ENCODE peak calls at places on chromosomes 11 and 22, in nine cellular contexts. One of them, this sample, is unnamed.

GRCh38 chr11:92791886-92792285 is 177.6 kb upstream of the MTNR1B start:
- DNase-seq in esophagus muscularis mucosa: no peak
- DNase-seq in stomach: no peak
- DNase-seq in sigmoid colon: no peak
- DNase-seq in tibial nerve: no peak
- DNase-seq in suprapubic skin: no peak
- DNase-seq in A549: no peak
- DNase-seq in ovary: no peak
- DNase-seq in K562: no peak
- DNase-seq in this sample: no peak

GRCh38 chr11:66225054-66225453 is 43.4 kb upstream of the RAB1B start:
- DNase-seq in A549: no peak
- DNase-seq in suprapubic skin: no peak
- DNase-seq in sigmoid colon: no peak
- DNase-seq in ovary: no peak
- DNase-seq in esophagus muscularis mucosa: no peak
- DNase-seq in stomach: no peak
- DNase-seq in K562: no peak
- DNase-seq in tibial nerve: no peak
- DNase-seq in this sample: no peak

GRCh38 chr11:110762596-110762995 is 50.4 kb upstream of the ARHGAP20 start:
- DNase-seq in A549: no peak
- DNase-seq in sigmoid colon: no peak
- DNase-seq in stomach: no peak
- DNase-seq in ovary: no peak
- DNase-seq in esophagus muscularis mucosa: no peak
- DNase-seq in K562: no peak
- DNase-seq in tibial nerve: no peak
- DNase-seq in suprapubic skin: no peak
- DNase-seq in this sample: no peak

GRCh38 chr11:76630600-76630999 is 39.9 kb downstream of the LRRC32 start:
- DNase-seq in suprapubic skin: no peak
- DNase-seq in K562: no peak
- DNase-seq in esophagus muscularis mucosa: no peak
- DNase-seq in ovary: no peak
- DNase-seq in tibial nerve: no peak
- DNase-seq in stomach: no peak
- DNase-seq in sigmoid colon: no peak
- DNase-seq in A549: no peak
- DNase-seq in this sample: no peak

GRCh38 chr11:1748467-1749019 is 1.9 kb downstream of the IFITM10 start:
- DNase-seq in sigmoid colon: no peak
- DNase-seq in suprapubic skin: no peak
- DNase-seq in stomach: no peak
- DNase-seq in K562: no peak
- DNase-seq in ovary: no peak
- DNase-seq in esophagus muscularis mucosa: no peak
- DNase-seq in tibial nerve: no peak
- DNase-seq in A549: no peak
- DNase-seq in this sample: peak; percentile 88

GRCh38 chr22:43850529-43850928 is 11.8 kb downstream of the SULT4A1 start:
- DNase-seq in stomach: peak; percentile 3
- DNase-seq in tibial nerve: no peak
- DNase-seq in A549: no peak
- DNase-seq in esophagus muscularis mucosa: no peak
- DNase-seq in sigmoid colon: peak; percentile 36
- DNase-seq in ovary: no peak
- DNase-seq in K562: no peak
- DNase-seq in suprapubic skin: no peak
- DNase-seq in this sample: no peak

GRCh38 chr11:94649925-94650623 is 82.9 kb downstream of the PIWIL4 start:
- DNase-seq in sigmoid colon: no peak
- DNase-seq in suprapubic skin: no peak
- DNase-seq in tibial nerve: no peak
- DNase-seq in stomach: no peak
- DNase-seq in K562: no peak
- DNase-seq in ovary: no peak
- DNase-seq in esophagus muscularis mucosa: peak; percentile 3
- DNase-seq in A549: no peak
- DNase-seq in this sample: no peak

GRCh38 chr22:46549971-46550641 is 12.7 kb upstream of the CELSR1 start:
- DNase-seq in sigmoid colon: no peak
- DNase-seq in tibial nerve: no peak
- DNase-seq in esophagus muscularis mucosa: no peak
- DNase-seq in A549: no peak
- DNase-seq in K562: no peak
- DNase-seq in stomach: no peak
- DNase-seq in ovary: no peak
- DNase-seq in suprapubic skin: peak; percentile 61
- DNase-seq in this sample: no peak

GRCh38 chr11:1823376-1824220 is 11.2 kb upstream of the SYT8 start:
- DNase-seq in tibial nerve: no peak
- DNase-seq in esophagus muscularis mucosa: no peak
- DNase-seq in stomach: peak; percentile 55
- DNase-seq in K562: no peak
- DNase-seq in A549: no peak
- DNase-seq in suprapubic skin: no peak
- DNase-seq in sigmoid colon: no peak
- DNase-seq in ovary: no peak
- DNase-seq in this sample: no peak

GRCh38 chr22:24302591-24302990 is 32.0 kb downstream of the SPECC1L start:
- DNase-seq in A549: no peak
- DNase-seq in ovary: no peak
- DNase-seq in K562: no peak
- DNase-seq in stomach: no peak
- DNase-seq in tibial nerve: no peak
- DNase-seq in esophagus muscularis mucosa: no peak
- DNase-seq in suprapubic skin: no peak
- DNase-seq in sigmoid colon: no peak
- DNase-seq in this sample: no peak

GRCh38 chr22:41563051-41563711 is 2.4 kb downstream of the CSDC2 start:
- DNase-seq in ovary: peak; percentile 77
- DNase-seq in A549: peak; percentile 53
- DNase-seq in sigmoid colon: no peak
- DNase-seq in stomach: no peak
- DNase-seq in K562: peak; percentile 57
- DNase-seq in tibial nerve: no peak
- DNase-seq in suprapubic skin: no peak
- DNase-seq in esophagus muscularis mucosa: no peak
- DNase-seq in this sample: no peak

GRCh38 chr11:105046898-105047579 is 1.9 kb upstream of the CARD16 start:
- DNase-seq in esophagus muscularis mucosa: no peak
- DNase-seq in tibial nerve: no peak
- DNase-seq in A549: peak; percentile 90
- DNase-seq in K562: no peak
- DNase-seq in stomach: no peak
- DNase-seq in suprapubic skin: peak; percentile 63
- DNase-seq in sigmoid colon: peak; percentile 74
- DNase-seq in ovary: peak; percentile 24
- DNase-seq in this sample: peak; percentile 35

GRCh38 chr11:70065318-70066135 is 12.6 kb upstream of the ANO1 start:
- DNase-seq in A549: no peak
- DNase-seq in tibial nerve: no peak
- DNase-seq in esophagus muscularis mucosa: peak; percentile 87
- DNase-seq in K562: no peak
- DNase-seq in stomach: no peak
- DNase-seq in ovary: no peak
- DNase-seq in sigmoid colon: peak; percentile 48
- DNase-seq in suprapubic skin: no peak
- DNase-seq in this sample: peak; percentile 33

GRCh38 chr22:35986085-35986484 is 42.5 kb downstream of the RBFOX2 start:
- DNase-seq in suprapubic skin: no peak
- DNase-seq in sigmoid colon: no peak
- DNase-seq in A549: no peak
- DNase-seq in ovary: no peak
- DNase-seq in K562: no peak
- DNase-seq in tibial nerve: no peak
- DNase-seq in esophagus muscularis mucosa: no peak
- DNase-seq in stomach: no peak
- DNase-seq in this sample: no peak

GRCh38 chr11:116115801-116116200 is 611.6 kb upstream of the CADM1 start:
- DNase-seq in K562: no peak
- DNase-seq in esophagus muscularis mucosa: no peak
- DNase-seq in sigmoid colon: no peak
- DNase-seq in A549: no peak
- DNase-seq in ovary: no peak
- DNase-seq in tibial nerve: no peak
- DNase-seq in suprapubic skin: no peak
- DNase-seq in stomach: no peak
- DNase-seq in this sample: no peak

GRCh38 chr11:31872074-31872440 is 60.9 kb upstream of the PAX6 start:
- DNase-seq in suprapubic skin: no peak
- DNase-seq in tibial nerve: no peak
- DNase-seq in K562: no peak
- DNase-seq in ovary: no peak
- DNase-seq in stomach: no peak
- DNase-seq in esophagus muscularis mucosa: no peak
- DNase-seq in sigmoid colon: no peak
- DNase-seq in A549: no peak
- DNase-seq in this sample: no peak

GRCh38 chr22:37639070-37639760 is at the start of gene SH3BP1:
- DNase-seq in K562: peak; percentile 82
- DNase-seq in tibial nerve: no peak
- DNase-seq in A549: no peak
- DNase-seq in esophagus muscularis mucosa: no peak
- DNase-seq in suprapubic skin: no peak
- DNase-seq in sigmoid colon: no peak
- DNase-seq in stomach: peak; percentile 59
- DNase-seq in ovary: no peak
- DNase-seq in this sample: peak; percentile 92

GRCh38 chr11:87892291-87892690 is 283.0 kb downstream of the RAB38 start:
- DNase-seq in suprapubic skin: no peak
- DNase-seq in ovary: no peak
- DNase-seq in esophagus muscularis mucosa: no peak
- DNase-seq in A549: no peak
- DNase-seq in stomach: no peak
- DNase-seq in tibial nerve: no peak
- DNase-seq in K562: no peak
- DNase-seq in sigmoid colon: no peak
- DNase-seq in this sample: no peak

GRCh38 chr11:24754406-24754805 is 257.6 kb downstream of the LUZP2 start:
- DNase-seq in suprapubic skin: no peak
- DNase-seq in tibial nerve: no peak
- DNase-seq in esophagus muscularis mucosa: no peak
- DNase-seq in ovary: no peak
- DNase-seq in sigmoid colon: no peak
- DNase-seq in A549: no peak
- DNase-seq in K562: no peak
- DNase-seq in stomach: no peak
- DNase-seq in this sample: no peak

GRCh38 chr22:24153353-24153752 is 27.9 kb upstream of the SUSD2 start:
- DNase-seq in ovary: no peak
- DNase-seq in tibial nerve: no peak
- DNase-seq in esophagus muscularis mucosa: no peak
- DNase-seq in A549: no peak
- DNase-seq in stomach: no peak
- DNase-seq in K562: no peak
- DNase-seq in suprapubic skin: no peak
- DNase-seq in sigmoid colon: no peak
- DNase-seq in this sample: peak; percentile 55

GRCh38 chr11:65041206-65042035 is at the start of gene SAC3D1:
- DNase-seq in tibial nerve: no peak
- DNase-seq in ovary: no peak
- DNase-seq in suprapubic skin: no peak
- DNase-seq in stomach: peak; percentile 67
- DNase-seq in sigmoid colon: no peak
- DNase-seq in esophagus muscularis mucosa: no peak
- DNase-seq in K562: peak; percentile 81
- DNase-seq in A549: no peak
- DNase-seq in this sample: peak; percentile 95
- TF ChIP-seq EP300 in tibial nerve: no peak
- TF ChIP-seq EP300 in ovary: no peak
- TF ChIP-seq EP300 in suprapubic skin: no peak
- TF ChIP-seq EP300 in stomach: no peak
- TF ChIP-seq EP300 in sigmoid colon: no peak
- TF ChIP-seq EP300 in esophagus muscularis mucosa: no peak
- TF ChIP-seq EP300 in K562: no peak
- TF ChIP-seq EP300 in A549: no peak
- TF ChIP-seq EP300 in this sample: no peak

DNA sequence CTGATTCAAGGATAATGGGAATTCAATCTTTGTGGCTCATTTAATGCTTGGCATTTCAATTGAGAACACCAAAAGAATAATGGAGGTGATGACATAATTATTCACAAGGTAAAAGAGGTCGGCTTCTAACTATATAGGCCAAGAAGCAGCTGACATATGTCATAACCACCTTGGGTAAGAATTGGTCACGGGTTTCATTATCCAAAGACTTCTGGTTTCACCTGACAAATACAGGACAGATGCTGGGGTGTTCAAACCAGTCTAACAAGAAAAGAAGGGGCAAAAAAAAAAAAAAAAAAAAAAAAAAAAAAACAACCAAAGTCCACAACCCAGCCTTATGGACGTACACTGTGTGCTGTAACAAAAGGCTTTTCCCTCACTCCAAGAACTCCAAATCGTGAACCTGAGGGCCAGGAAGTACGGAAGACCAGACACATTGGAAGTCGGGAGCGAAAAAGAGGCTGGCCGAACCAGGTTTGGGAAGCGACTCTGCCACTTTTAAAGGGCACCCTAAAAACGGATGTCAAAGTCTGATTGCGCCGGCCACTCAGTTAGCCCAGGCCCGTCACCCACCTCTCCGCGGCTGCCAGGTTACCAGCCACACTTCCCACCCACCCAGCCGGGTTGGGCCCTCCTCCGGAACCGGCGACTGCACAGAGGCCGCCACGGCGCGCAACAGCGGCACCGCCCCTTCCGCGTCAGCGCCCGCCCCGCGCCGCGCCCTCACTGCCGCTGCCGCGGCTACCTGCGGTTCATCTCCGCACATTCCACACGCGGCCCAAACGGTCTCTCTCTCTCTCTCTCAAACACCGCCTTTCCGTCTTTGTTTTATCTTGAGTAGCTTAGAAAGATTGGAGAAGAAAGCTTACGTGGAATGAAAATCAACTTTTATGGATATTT is at the start of gene HARBI1:
- DNase-seq in suprapubic skin: peak; percentile 94
- DNase-seq in ovary: peak; percentile 83
- DNase-seq in A549: peak; percentile 92
- DNase-seq in stomach: peak; percentile 93
- DNase-seq in esophagus muscularis mucosa: peak; percentile 95
- DNase-seq in tibial nerve: peak; percentile 69
- DNase-seq in sigmoid colon: peak; percentile 91
- DNase-seq in K562: peak; percentile 89
- DNase-seq in this sample: peak; percentile 93
- TF ChIP-seq POLR2A in suprapubic skin: peak; percentile 38
- TF ChIP-seq POLR2A in ovary: peak; percentile 35
- TF ChIP-seq POLR2A in A549: peak; percentile 85
- TF ChIP-seq POLR2A in stomach: no peak
- TF ChIP-seq POLR2A in esophagus muscularis mucosa: peak; percentile 40
- TF ChIP-seq POLR2A in tibial nerve: no peak
- TF ChIP-seq POLR2A in sigmoid colon: peak; percentile 13
- TF ChIP-seq POLR2A in K562: peak; percentile 68
- TF ChIP-seq POLR2A in this sample: peak; percentile 49

GRCh38 chr11:68077617-68078592 is 39.1 kb downstream of the TCIRG1 start:
- DNase-seq in K562: no peak
- DNase-seq in tibial nerve: no peak
- DNase-seq in stomach: peak; percentile 50
- DNase-seq in esophagus muscularis mucosa: no peak
- DNase-seq in sigmoid colon: no peak
- DNase-seq in suprapubic skin: no peak
- DNase-seq in ovary: no peak
- DNase-seq in A549: no peak
- DNase-seq in this sample: peak; percentile 38
- H3K27ac ChIP-seq in K562: no peak overlapping the region
- H3K27ac ChIP-seq in tibial nerve: no peak overlapping the region
- H3K27ac ChIP-seq in stomach: peak overlapping the region; percentile 40
- H3K27ac ChIP-seq in esophagus muscularis mucosa: no peak overlapping the region
- H3K27ac ChIP-seq in sigmoid colon: no peak overlapping the region
- H3K27ac ChIP-seq in suprapubic skin: no peak overlapping the region
- H3K27ac ChIP-seq in ovary: no peak overlapping the region
- H3K27ac ChIP-seq in A549: no peak overlapping the region
- H3K27ac ChIP-seq in this sample: no peak overlapping the region

GRCh38 chr22:22884010-22884887 is 3.4 kb upstream of the IGLL5 start:
- DNase-seq in suprapubic skin: no peak
- DNase-seq in K562: peak; percentile 58
- DNase-seq in sigmoid colon: no peak
- DNase-seq in A549: peak; percentile 65
- DNase-seq in ovary: no peak
- DNase-seq in tibial nerve: peak; percentile 81
- DNase-seq in stomach: peak; percentile 53
- DNase-seq in esophagus muscularis mucosa: no peak
- DNase-seq in this sample: no peak
- TF ChIP-seq EP300 in suprapubic skin: no peak
- TF ChIP-seq EP300 in K562: no peak
- TF ChIP-seq EP300 in sigmoid colon: no peak
- TF ChIP-seq EP300 in A549: no peak
- TF ChIP-seq EP300 in ovary: no peak
- TF ChIP-seq EP300 in tibial nerve: no peak
- TF ChIP-seq EP300 in stomach: no peak
- TF ChIP-seq EP300 in esophagus muscularis mucosa: no peak
- TF ChIP-seq EP300 in this sample: no peak

This sample was measured in upper lobe of left lung.